ENCODE peak calls at places on chromosomes 11 and 22, in ten cellular contexts. K is astrocyte of the spinal cord, C is fibroblast of pulmonary artery, V is testis, S is fibroblast of villous mesenchyme, O is transverse colon, Q is AG04450, G is heart left ventricle, F is OCI-LY7, I is GM13976. R is an unnamed sample.

GRCh38 chr11:107689317-107690202 is 22.3 kb downstream of the SLN start:
- DNase-seq in I (peak; percentile 58), C (peak; percentile 71), Q (peak; percentile 2), O (peak; percentile 68), S (peak; percentile 74), V (peak; percentile 90), G (peak; percentile 47), F (peak; percentile 61), K (peak; percentile 71), R (peak; percentile 55)

GRCh38 chr22:36325163-36326031 is 62.4 kb downstream of the MYH9 start:
- DNase-seq in O (peak; percentile 80), V (peak; percentile 61), G (peak; percentile 74), S (peak; percentile 76), F (no peak), C (peak; percentile 95), Q (no peak), K (peak; percentile 95), I (no peak), R (no peak)

GRCh38 chr11:47393163-47394049 is 15.0 kb upstream of the SLC39A13 start:
- DNase-seq in I (peak; percentile 75), S (peak; percentile 67), F (no peak), Q (peak; percentile 53), O (no peak), V (peak; percentile 33), C (peak; percentile 37), K (peak; percentile 65), G (no peak), R (peak; percentile 61)

GRCh38 chr11:120219935-120220746 is 9.3 kb downstream of the OAF start:
- DNase-seq in S (peak; percentile 16), G (no peak), Q (no peak), F (no peak), C (no peak), K (no peak), I (no peak), O (no peak), V (no peak), R (no peak)

GRCh38 chr11:69978841-69979614 is 99.1 kb upstream of the ANO1 start:
- DNase-seq in F (no peak), O (no peak), S (no peak), V (no peak), I (no peak), K (no peak), C (no peak), G (no peak), Q (no peak), R (no peak)

GRCh38 chr11:86294026-86294425 is 8.0 kb upstream of the HIKESHI start:
- DNase-seq in F (no peak), G (no peak), K (no peak), S (no peak), O (no peak), I (no peak), C (no peak), Q (no peak), V (no peak), R (no peak)

GRCh38 chr22:19767427-19768380 is 7.1 kb downstream of the TBX1 start:
- DNase-seq in G (peak; percentile 60), Q (no peak), C (no peak), K (no peak), F (no peak), I (no peak), O (no peak), S (no peak), V (no peak), R (no peak)

GRCh38 chr22:36277482-36278291 is 24.8 kb downstream of the APOL1 start:
- DNase-seq in G (peak; percentile 57), F (peak; percentile 72), O (peak; percentile 68), I (peak; percentile 82), V (peak; percentile 67), Q (peak; percentile 29), S (peak; percentile 65), C (peak; percentile 70), K (peak; percentile 52), R (peak; percentile 80)

GRCh38 chr22:22454997-22455396 is 53.5 kb downstream of the ZNF280B start:
- DNase-seq in O (no peak), F (no peak), C (no peak), S (no peak), G (no peak), Q (no peak), K (no peak), V (no peak), I (no peak), R (no peak)

GRCh38 chr22:22449819-22450218 is 58.7 kb downstream of the ZNF280B start:
- DNase-seq in S (no peak), G (no peak), Q (no peak), K (no peak), F (no peak), V (no peak), I (no peak), C (no peak), O (no peak), R (no peak)

GRCh38 chr22:22450343-22450839 is 58.2 kb downstream of the ZNF280B start:
- DNase-seq in F (peak; percentile 89), K (no peak), V (peak; percentile 34), S (no peak), Q (no peak), I (peak; percentile 73), C (no peak), O (peak; percentile 56), G (no peak), R (peak; percentile 78)

GRCh38 chr22:22452211-22452610 is 56.3 kb downstream of the ZNF280B start:
- DNase-seq in C (no peak), G (no peak), S (no peak), V (no peak), Q (no peak), F (no peak), I (no peak), O (no peak), K (no peak), R (no peak)

GRCh38 chr22:22452996-22453686 is 55.4 kb downstream of the ZNF280B start:
- DNase-seq in G (no peak), K (no peak), I (no peak), C (no peak), O (no peak), F (no peak), S (no peak), V (no peak), Q (no peak), R (no peak)
- TF ChIP-seq CTCF in G (no peak), K (no peak), I (no peak), C (no peak), O (no peak), F (no peak), S (no peak), V (no peak), Q (no peak), R (no peak)

GRCh38 chr11:122711362-122711761 is 55.8 kb downstream of the UBASH3B start:
- DNase-seq in S (no peak), I (no peak), Q (no peak), G (no peak), O (no peak), V (no peak), C (no peak), K (no peak), F (no peak), R (no peak)

GRCh38 chr11:122714484-122714883 is 59.0 kb downstream of the UBASH3B start:
- DNase-seq in K (no peak), F (peak; percentile 50), Q (no peak), S (no peak), I (no peak), G (no peak), C (no peak), O (no peak), V (no peak), R (no peak)

GRCh38 chr11:122709042-122709760 is 53.7 kb downstream of the UBASH3B start:
- DNase-seq in Q (no peak), S (peak; percentile 69), F (no peak), I (no peak), V (no peak), G (no peak), K (peak; percentile 78), C (peak; percentile 53), O (no peak), R (no peak)

GRCh38 chr11:122714021-122714420 is 58.5 kb downstream of the UBASH3B start:
- DNase-seq in O (no peak), I (peak; percentile 72), Q (no peak), C (no peak), F (no peak), V (no peak), G (no peak), K (no peak), S (no peak), R (peak; percentile 62)

GRCh38 chr11:122711831-122712378 is 56.4 kb downstream of the UBASH3B start:
- DNase-seq in C (peak; percentile 57), Q (no peak), O (no peak), S (peak; percentile 78), K (peak; percentile 75), V (no peak), G (no peak), F (peak; percentile 45), I (no peak), R (no peak)
- TF ChIP-seq CTCF in C (peak; percentile 36), Q (peak; percentile 21), O (no peak), S (peak; percentile 34), K (peak; percentile 41), V (no peak), G (no peak), F (peak; percentile 58), I (no peak), R (peak; percentile 18)

GRCh38 chr11:64223001-64223651 is 2.9 kb downstream of the TRPT1 start:
- DNase-seq in I (no peak), G (peak; percentile 28), O (no peak), K (no peak), S (no peak), V (no peak), Q (no peak), C (no peak), F (no peak), R (no peak)

GRCh38 chr11:64220271-64220670 is 5.7 kb downstream of the TRPT1 start:
- DNase-seq in K (no peak), F (no peak), Q (no peak), I (no peak), O (no peak), V (no peak), S (no peak), C (no peak), G (no peak), R (no peak)

GRCh38 chr11:64220798-64221197 is 5.2 kb downstream of the TRPT1 start:
- DNase-seq in V (no peak), Q (no peak), K (no peak), I (no peak), G (no peak), S (no peak), O (no peak), F (no peak), C (no peak), R (no peak)

GRCh38 chr11:64224151-64224890 is 1.7 kb downstream of the TRPT1 start:
- DNase-seq in C (no peak), K (no peak), V (no peak), S (no peak), O (no peak), Q (no peak), F (no peak), I (no peak), G (peak; percentile 31), R (no peak)

DNA sequence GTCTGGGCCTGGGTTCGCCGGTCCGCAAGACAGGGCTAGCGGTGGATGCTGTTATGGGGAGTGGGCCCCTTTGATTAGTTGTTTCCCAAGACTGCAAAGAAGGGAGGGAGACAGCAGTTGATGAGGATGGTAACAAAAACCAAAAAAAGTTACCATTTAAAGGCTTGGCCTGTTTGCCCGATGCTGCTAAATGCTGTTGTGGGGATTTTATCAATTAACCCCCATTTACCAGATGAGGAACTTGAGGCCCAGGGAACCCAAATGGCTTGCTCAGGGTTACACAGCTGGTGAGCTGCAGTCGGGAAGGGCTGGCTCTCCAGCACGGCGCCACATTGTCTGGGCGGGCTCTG is 3.4 kb downstream of the TRPT1 start:
- DNase-seq in O (no peak), I (no peak), S (no peak), V (no peak), G (no peak), C (no peak), K (no peak), Q (no peak), F (no peak), R (no peak)
- TF ChIP-seq CTCF in O (no peak), I (no peak), S (no peak), V (no peak), G (no peak), C (no peak), K (no peak), Q (no peak), F (no peak), R (no peak)

GRCh38 chr11:76709259-76709658 is 38.7 kb upstream of the LRRC32 start:
- DNase-seq in Q (no peak), V (no peak), F (no peak), O (no peak), I (no peak), S (no peak), K (no peak), C (no peak), G (no peak), R (no peak)

GRCh38 chr11:76707293-76707825 is 36.8 kb upstream of the LRRC32 start:
- DNase-seq in G (no peak), K (no peak), F (no peak), S (no peak), I (no peak), Q (no peak), V (no peak), O (no peak), C (no peak), R (no peak)

GRCh38 chr11:76704171-76704948 is 33.8 kb upstream of the LRRC32 start:
- DNase-seq in V (no peak), C (no peak), Q (no peak), F (peak; percentile 15), O (no peak), S (no peak), K (no peak), I (no peak), G (no peak), R (no peak)

GRCh38 chr11:76705834-76706233 is 35.3 kb upstream of the LRRC32 start:
- DNase-seq in Q (no peak), O (no peak), K (no peak), G (no peak), C (no peak), V (no peak), S (no peak), I (no peak), F (no peak), R (no peak)

DNA sequence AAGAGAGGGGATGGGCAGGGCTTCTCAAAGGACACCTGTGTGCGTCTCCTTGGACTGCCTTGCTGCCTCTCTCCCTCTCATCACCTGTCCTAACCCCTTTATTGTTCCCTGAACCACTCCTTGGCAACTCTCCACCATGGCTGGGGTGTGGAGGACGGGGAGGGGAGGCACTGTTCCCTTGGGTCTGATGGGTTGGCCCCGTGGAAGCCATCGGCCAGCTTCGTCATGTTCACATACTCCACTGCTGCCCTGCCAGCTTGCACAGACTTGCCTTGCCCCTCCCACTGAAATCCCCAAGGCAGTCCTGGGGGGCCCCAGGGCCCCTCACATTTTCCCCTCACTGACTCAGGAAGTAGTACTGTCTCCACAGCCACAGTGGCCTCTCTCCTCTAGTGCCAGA is 36.1 kb upstream of the LRRC32 start:
- DNase-seq in I (no peak), S (no peak), K (no peak), F (no peak), G (no peak), Q (no peak), O (no peak), V (no peak), C (no peak), R (no peak)
- TF ChIP-seq CTCF in I (no peak), S (no peak), K (no peak), F (no peak), G (no peak), Q (no peak), O (no peak), V (no peak), C (no peak), R (no peak)

R was measured in GM10248.